ENCODE peak calls at places on chromosomes 7 and 10, in five cellular contexts. X, O, F, M and P are unnamed samples.

GRCh38 chr7:5423272-5423843 is at the start of gene TNRC18:
- DNase-seq in O (no peak), F (peak; percentile 12), X (no peak), M (no peak), P (no peak)

GRCh38 chr7:113775401-113775800 is 143.4 kb downstream of the PPP1R3A start:
- DNase-seq in X (no peak), M (peak; percentile 22), O (no peak), F (no peak), P (no peak)

GRCh38 chr10:10475812-10476211 is 541.9 kb upstream of the CELF2 start:
- DNase-seq in X (no peak), O (no peak), M (no peak), F (no peak), P (no peak)

GRCh38 chr7:111953611-111954010 is 252.6 kb downstream of the DOCK4 start:
- DNase-seq in O (peak; percentile 40), F (peak; percentile 19), X (no peak), M (peak; percentile 55), P (peak; percentile 26)

GRCh38 chr10:47306429-47307210 is 6.6 kb downstream of the GDF10 start:
- DNase-seq in M (no peak), F (no peak), O (no peak), X (no peak), P (no peak)

GRCh38 chr10:29381230-29381563 is 92.3 kb downstream of the LYZL1 start:
- DNase-seq in F (no peak), O (no peak), X (no peak), M (no peak), P (no peak)

GRCh38 chr10:86687750-86688149 is 19.4 kb downstream of the LDB3 start:
- DNase-seq in M (no peak), X (no peak), F (no peak), O (peak; percentile 68), P (no peak)

GRCh38 chr10:103986360-103986759 is 19.4 kb downstream of the SLK start:
- DNase-seq in O (peak; percentile 25), M (no peak), F (no peak), X (no peak), P (no peak)

GRCh38 chr10:31134303-31134928 is 102.8 kb upstream of the ZNF438 start:
- DNase-seq in F (no peak), M (peak; percentile 84), O (peak; percentile 83), X (no peak), P (peak; percentile 72)

GRCh38 chr10:86392723-86393094 is 26.1 kb upstream of the GRID1 start:
- DNase-seq in M (no peak), X (no peak), F (no peak), O (no peak), P (no peak)

GRCh38 chr7:141533149-141533949 is 17.9 kb upstream of the AGK start:
- DNase-seq in O (peak; percentile 84), F (peak; percentile 60), M (peak; percentile 86), X (peak; percentile 63), P (peak; percentile 52)

GRCh38 chr7:114937422-114937821 is 15.5 kb downstream of the MDFIC start:
- DNase-seq in X (no peak), O (peak; percentile 49), M (no peak), F (no peak), P (no peak)

GRCh38 chr7:139328375-139328774 is 12.8 kb upstream of the FMC1 start:
- DNase-seq in O (peak; percentile 88), F (no peak), M (no peak), X (no peak), P (no peak)

GRCh38 chr7:70082026-70082655 is 483.9 kb downstream of the AUTS2 start:
- DNase-seq in X (no peak), O (no peak), M (no peak), F (no peak), P (no peak)

GRCh38 chr7:159229683-159230475 is 85.2 kb upstream of the VIPR2 start:
- DNase-seq in O (no peak), F (no peak), M (no peak), X (no peak), P (no peak)

GRCh38 chr7:133633055-133633454 is 380.2 kb downstream of the EXOC4 start:
- DNase-seq in X (no peak), M (no peak), F (no peak), O (peak; percentile 77), P (no peak)

GRCh38 chr7:87452279-87452678 is 23.2 kb downstream of the ABCB4 start:
- DNase-seq in F (no peak), X (no peak), M (no peak), O (no peak), P (no peak)

GRCh38 chr10:132396495-132397035 is 435 bp upstream of the PWWP2B start:
- DNase-seq in F (no peak), X (peak; percentile 54), M (no peak), O (peak; percentile 21), P (peak; percentile 73)

GRCh38 chr7:67604461-67605386 is 608.1 kb downstream of the TYW1 start:
- DNase-seq in F (no peak), M (no peak), O (no peak), X (no peak), P (no peak)

GRCh38 chr7:87875151-87876039 is 765 bp downstream of the SLC25A40 start:
- DNase-seq in O (peak; percentile 18), F (no peak), M (peak; percentile 64), X (no peak), P (no peak)

GRCh38 chr10:124917939-124918830 is 23.7 kb upstream of the ZRANB1 start:
- DNase-seq in M (no peak), F (no peak), O (peak; percentile 65), X (no peak), P (no peak)

GRCh38 chr10:72935358-72935757 is 19.2 kb downstream of the PLA2G12B start:
- DNase-seq in F (no peak), M (no peak), O (peak; percentile 11), X (no peak), P (no peak)

GRCh38 chr7:128164061-128164954 is 76.8 kb upstream of the LEP start:
- DNase-seq in X (no peak), O (peak; percentile 78), M (no peak), F (no peak), P (no peak)

GRCh38 chr10:116464257-116464656 is 36.6 kb downstream of the PNLIPRP3 start:
- DNase-seq in O (no peak), F (no peak), M (no peak), X (no peak), P (no peak)

GRCh38 chr7:41771717-41772116 is 68.8 kb upstream of the INHBA start:
- DNase-seq in O (no peak), F (no peak), X (no peak), M (no peak), P (no peak)

GRCh38 chr10:1609038-1609411 is 128.3 kb downstream of the ADARB2 start:
- DNase-seq in F (no peak), M (no peak), O (no peak), X (no peak), P (no peak)

GRCh38 chr7:158133515-158134271 is 453.9 kb downstream of the PTPRN2 start:
- DNase-seq in O (no peak), X (no peak), M (no peak), F (no peak), P (no peak)

GRCh38 chr10:92720306-92721165 is 30.8 kb downstream of the HHEX start:
- DNase-seq in X (no peak), O (no peak), M (peak; percentile 91), F (no peak), P (no peak)